ENCODE peak calls at places on chromosomes 13 and 19, in five cellular contexts. P is fibroblast of lung, I is heart left ventricle, Q is bronchial epithelial cell, G is WERI-Rb-1. V is an unnamed sample. For H3K36me3, the result is how much of the 10 kb centered on the place peaks cover.

GRCh38 chr19:37691881-37692504 is 27.6 kb downstream of the ZNF607 start:
- DNase-seq in P (peak), I (peak), Q (peak), G (peak), V (peak)

GRCh38 chr13:101523732-101524131 is 71.3 kb downstream of the ITGBL1 start:
- DNase-seq in P (peak), I (no peak), Q (peak), G (no peak), V (no peak)

GRCh38 chr13:62799038-62799535 is 1383.4 kb upstream of the PCDH20 start:
- DNase-seq in P (no peak), I (no peak), Q (no peak), G (no peak), V (no peak)

GRCh38 chr19:45168767-45169351 is 8.1 kb upstream of the NKPD1 start:
- DNase-seq in P (no peak), I (no peak), Q (no peak), G (peak), V (no peak)

GRCh38 chr19:52176574-52176973 is 5.2 kb upstream of the ZNF836 start:
- DNase-seq in P (no peak), I (no peak), Q (no peak), G (no peak), V (peak)

GRCh38 chr13:73991884-73992283 is 142.3 kb downstream of the KLF12 start:
- DNase-seq in P (no peak), I (no peak), Q (no peak), G (no peak), V (no peak)

GRCh38 chr13:80469841-80470378 is 129.0 kb upstream of the SPRY2 start:
- DNase-seq in P (peak), I (peak), Q (peak), G (no peak), V (no peak)

GRCh38 chr13:26964278-26965057 is 203.9 kb upstream of the GPR12 start:
- DNase-seq in P (no peak), I (peak), Q (no peak), G (no peak), V (no peak)

GRCh38 chr13:112687836-112688559 is 1.8 kb upstream of the ATP11A start:
- DNase-seq in P (no peak), I (no peak), Q (no peak), G (no peak), V (peak)

GRCh38 chr13:110681868-110682550 is 23.9 kb downstream of the CARS2 start:
- DNase-seq in P (no peak), I (no peak), Q (no peak), G (no peak), V (no peak)

GRCh38 chr19:57664269-57665127 is 4.2 kb upstream of the ZSCAN4 start:
- DNase-seq in P (peak), I (peak), Q (no peak), G (peak), V (peak)

GRCh38 chr19:44789943-44790467 is 12.3 kb downstream of the CBLC start:
- DNase-seq in P (no peak), I (no peak), Q (no peak), G (no peak), V (no peak)

GRCh38 chr19:21586341-21587116 is 81.1 kb downstream of the ZNF429 start:
- DNase-seq in P (no peak), I (peak), Q (no peak), G (no peak), V (peak)

GRCh38 chr13:28707629-28708427 is 10.9 kb downstream of the SLC46A3 start:
- DNase-seq in P (peak), I (no peak), Q (peak), G (no peak), V (no peak)

GRCh38 chr19:5480427-5480836 is 25.2 kb downstream of the ZNRF4 start:
- DNase-seq in P (peak), I (no peak), Q (peak), G (peak), V (peak)

GRCh38 chr13:81018936-81019335 is 678.0 kb upstream of the SPRY2 start:
- DNase-seq in P (no peak), I (no peak), Q (no peak), G (no peak), V (no peak)

GRCh38 chr13:110651726-110652230 is 36.4 kb downstream of the NAXD start:
- DNase-seq in P (no peak), I (no peak), Q (no peak), G (no peak), V (peak)

GRCh38 chr13:76635232-76636021 is 250.8 kb downstream of the KCTD12 start:
- DNase-seq in P (no peak), I (no peak), Q (no peak), G (no peak), V (no peak)

GRCh38 chr19:31332096-31332495 is 17.1 kb downstream of the TSHZ3 start:
- DNase-seq in P (peak), I (no peak), Q (no peak), G (no peak), V (no peak)

GRCh38 chr13:99265823-99266426 is 7.7 kb upstream of the GPR18 start:
- DNase-seq in P (peak), I (no peak), Q (peak), G (peak), V (no peak)

GRCh38 chr13:101623469-101624209 is 171.2 kb downstream of the ITGBL1 start:
- DNase-seq in P (peak), I (no peak), Q (peak), G (no peak), V (no peak)

GRCh38 chr13:77637583-77637982 is 59.9 kb upstream of the SLAIN1 start:
- DNase-seq in P (no peak), I (no peak), Q (no peak), G (no peak), V (no peak)

GRCh38 chr19:1651061-1651547 is 1.3 kb downstream of the TCF3 start:
- DNase-seq in P (peak), I (no peak), Q (no peak), G (no peak), V (peak)

GRCh38 chr19:5131866-5132561 is 163.1 kb downstream of the KDM4B start:
- DNase-seq in P (no peak), I (no peak), Q (peak), G (no peak), V (no peak)

GRCh38 chr13:111460548-111461444 is 140.4 kb downstream of the TEX29 start:
- DNase-seq in P (peak), I (no peak), Q (peak), G (peak), V (peak)

GRCh38 chr19:827710-828321 is at the start of gene AZU1:
- DNase-seq in P (peak), I (no peak), Q (no peak), G (no peak), V (no peak)

DNA sequence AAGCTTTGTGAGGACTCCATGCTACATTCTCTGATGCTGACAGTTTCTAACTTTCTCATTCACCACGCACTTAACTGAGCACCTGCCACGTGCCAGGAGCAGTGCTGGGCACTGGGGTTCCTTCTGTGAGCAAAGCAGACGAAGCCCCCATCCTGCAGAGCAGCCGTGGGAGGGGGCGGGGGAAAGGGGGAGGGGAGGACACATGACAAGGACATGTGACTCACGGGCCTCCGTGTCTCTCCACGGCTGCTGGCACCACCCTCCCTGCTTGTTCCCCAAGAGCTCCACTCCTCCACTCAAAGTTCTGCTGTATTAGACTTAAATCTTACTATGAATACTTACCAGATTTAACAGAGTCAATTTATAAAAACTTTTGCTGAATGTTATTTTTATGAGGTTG is 55.5 kb downstream of the SLC7A9 start:
- DNase-seq in P (no peak), I (no peak), Q (no peak), G (no peak), V (no peak)
- H3K36me3 ChIP-seq in P (under half), I (under half), Q (under half), G (under half), V (under half)

GRCh38 chr19:3188627-3189596 is 3.2 kb downstream of the NCLN start:
- DNase-seq in P (no peak), I (no peak), Q (no peak), G (no peak), V (no peak)
- H3K36me3 ChIP-seq in P (under half), I (under half), Q (under half), G (under half), V (under half)

GRCh38 chr13:87536499-87536898 is 134.7 kb upstream of the SLITRK5 start:
- DNase-seq in P (no peak), I (no peak), Q (no peak), G (no peak), V (no peak)
- H3K36me3 ChIP-seq in P (under half), I (under half), Q (under half), G (under half), V (under half)

GRCh38 chr19:3526507-3527244 is 12.3 kb upstream of the TEKTIP1 start:
- DNase-seq in P (no peak), I (no peak), Q (no peak), G (no peak), V (no peak)

GRCh38 chr19:3528539-3529211 is 10.3 kb upstream of the TEKTIP1 start:
- DNase-seq in P (no peak), I (no peak), Q (no peak), G (no peak), V (no peak)

GRCh38 chr19:3527250-3527910 is 11.6 kb upstream of the TEKTIP1 start:
- DNase-seq in P (no peak), I (no peak), Q (no peak), G (no peak), V (no peak)

GRCh38 chr19:3530389-3530788 is 8.6 kb upstream of the TEKTIP1 start:
- DNase-seq in P (no peak), I (no peak), Q (no peak), G (no peak), V (no peak)

GRCh38 chr19:3528080-3528479 is 10.9 kb upstream of the TEKTIP1 start:
- DNase-seq in P (no peak), I (no peak), Q (no peak), G (no peak), V (no peak)
- H3K36me3 ChIP-seq in P (under half), I (half or more), Q (under half), G (half or more), V (under half)

GRCh38 chr19:35166100-35167063 is 11.8 kb downstream of the FXYD5 start:
- DNase-seq in P (no peak), I (no peak), Q (peak), G (no peak), V (no peak)

GRCh38 chr19:35164418-35164817 is 9.9 kb downstream of the FXYD5 start:
- DNase-seq in P (no peak), I (no peak), Q (peak), G (no peak), V (no peak)

GRCh38 chr19:35167251-35168119 is 12.9 kb downstream of the FXYD5 start:
- DNase-seq in P (no peak), I (peak), Q (no peak), G (no peak), V (peak)

GRCh38 chr19:35162471-35163326 is 8.2 kb downstream of the FXYD5 start:
- DNase-seq in P (no peak), I (no peak), Q (peak), G (no peak), V (no peak)

DNA sequence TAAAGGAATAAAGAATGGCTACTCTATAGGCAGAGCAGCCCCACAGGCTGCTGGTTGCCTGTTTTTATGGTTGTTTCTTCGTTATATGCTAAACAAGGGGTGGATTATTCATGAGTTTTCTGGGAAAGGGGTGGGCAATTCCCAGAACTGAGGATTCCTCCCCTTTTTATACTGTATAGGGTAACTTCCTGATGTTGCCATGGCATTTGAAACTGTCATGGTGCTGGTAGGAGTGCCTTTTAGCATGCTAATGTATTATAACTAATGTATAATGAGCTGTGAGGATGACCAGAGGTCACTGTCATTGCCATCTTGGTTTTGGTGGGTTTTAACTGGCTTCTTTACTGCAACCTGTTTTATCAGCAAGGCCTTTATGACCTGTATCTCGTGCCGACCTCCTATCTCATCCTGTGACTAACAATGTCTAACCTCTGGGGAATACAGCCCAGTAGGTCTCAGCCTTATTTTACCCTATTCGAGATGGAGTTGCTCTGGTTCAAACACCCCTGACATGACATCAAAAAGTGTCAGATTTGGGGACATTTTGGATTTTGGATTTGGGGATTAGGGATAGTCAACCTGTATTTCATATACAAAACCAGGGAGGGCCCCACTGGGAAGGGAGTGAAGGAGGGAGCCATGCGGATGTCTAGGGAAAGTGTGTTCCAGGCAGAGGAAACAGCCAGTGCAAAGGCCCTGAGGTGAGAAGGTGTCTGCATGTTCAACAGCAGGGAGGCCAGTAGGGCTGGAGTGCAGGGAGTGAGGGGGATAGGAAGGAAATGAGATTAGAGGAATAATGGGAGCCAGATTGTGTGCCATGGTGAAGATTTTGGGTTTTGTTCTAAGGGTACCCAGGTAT is 10.9 kb downstream of the FXYD5 start:
- DNase-seq in P (no peak), I (no peak), Q (no peak), G (no peak), V (no peak)
- H3K36me3 ChIP-seq in P (under half), I (half or more), Q (under half), G (under half), V (under half)

DNA sequence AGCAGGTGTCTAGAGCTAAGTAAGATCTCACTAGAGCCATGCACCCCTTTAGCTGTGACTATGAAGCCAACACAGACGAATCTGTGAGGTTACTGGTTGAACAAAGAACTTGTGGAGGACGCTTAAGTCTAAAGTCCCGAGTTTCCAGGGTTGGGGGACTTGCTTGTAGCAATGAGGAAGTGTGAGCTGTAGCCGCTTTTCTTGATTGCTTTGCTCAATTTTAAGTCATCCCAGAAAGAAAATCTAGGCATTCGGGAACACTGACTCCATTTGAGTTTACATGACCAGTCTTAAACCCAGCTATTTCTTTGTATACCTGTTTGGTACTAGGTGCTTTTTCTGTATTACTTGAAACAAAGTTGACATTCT is 1.7 kb downstream of the GPC5 start:
- DNase-seq in P (no peak), I (no peak), Q (no peak), G (no peak), V (no peak)
- H3K36me3 ChIP-seq in P (under half), I (under half), Q (under half), G (under half), V (under half)

GRCh38 chr19:17495639-17496265 is 15.7 kb upstream of the PGLS start:
- DNase-seq in P (no peak), I (no peak), Q (no peak), G (no peak), V (peak)
- H3K36me3 ChIP-seq in P (under half), I (under half), Q (under half), G (under half), V (under half)